ENCODE peak calls at places on chromosomes 5 and 9, in nine cellular contexts. W, Y, Z, S, A, I, N, P and K are unnamed samples.

GRCh38 chr9:94140791-94141790 is 56.8 kb downstream of the PTPDC1 start:
- DNase-seq in W (peak; percentile 1), Y (no peak), Z (no peak), S (no peak), A (no peak), I (no peak), N (no peak), P (no peak), K (no peak)

GRCh38 chr9:133948138-133948537 is 44.0 kb downstream of the VAV2 start:
- DNase-seq in W (no peak), Y (no peak), Z (no peak), S (no peak), A (no peak), I (no peak), N (no peak), P (no peak), K (no peak)

GRCh38 chr9:115414561-115414960 is 296.6 kb upstream of the TNC start:
- DNase-seq in W (no peak), Y (no peak), Z (no peak), S (no peak), A (no peak), I (no peak), N (no peak), P (no peak), K (no peak)

GRCh38 chr5:85515588-85515987 is 1102.2 kb upstream of the COX7C start:
- DNase-seq in W (no peak), Y (no peak), Z (no peak), S (no peak), A (no peak), I (no peak), N (no peak), P (no peak), K (no peak)

GRCh38 chr9:115158666-115159481 is 40.9 kb upstream of the TNC start:
- DNase-seq in W (no peak), Y (no peak), Z (no peak), S (no peak), A (no peak), I (no peak), N (no peak), P (no peak), K (no peak)

GRCh38 chr9:77800924-77801551 is 152.9 kb upstream of the GNA14 start:
- DNase-seq in W (no peak), Y (no peak), Z (no peak), S (no peak), A (no peak), I (no peak), N (no peak), P (no peak), K (no peak)

GRCh38 chr5:78724061-78724460 is 75.5 kb upstream of the LHFPL2 start:
- DNase-seq in W (no peak), Y (no peak), Z (no peak), S (no peak), A (no peak), I (no peak), N (no peak), P (no peak), K (no peak)

GRCh38 chr9:113591899-113592625 is 128.5 kb downstream of the RGS3 start:
- DNase-seq in W (no peak), Y (no peak), Z (no peak), S (no peak), A (no peak), I (no peak), N (no peak), P (no peak), K (no peak)

GRCh38 chr5:140131967-140132409 is 6.3 kb downstream of the IGIP start:
- DNase-seq in W (peak; percentile 96), Y (no peak), Z (no peak), S (peak; percentile 39), A (peak; percentile 90), I (no peak), N (no peak), P (no peak), K (no peak)

GRCh38 chr5:20949636-20950035 is 961.6 kb upstream of the CDH18 start:
- DNase-seq in W (no peak), Y (no peak), Z (no peak), S (no peak), A (no peak), I (no peak), N (no peak), P (no peak), K (no peak)

GRCh38 chr5:82011761-82012160 is 39.9 kb downstream of the ATG10 start:
- DNase-seq in W (no peak), Y (no peak), Z (no peak), S (no peak), A (no peak), I (no peak), N (no peak), P (no peak), K (no peak)

GRCh38 chr5:172043822-172044221 is 37.4 kb upstream of the FBXW11 start:
- DNase-seq in W (no peak), Y (no peak), Z (no peak), S (no peak), A (no peak), I (no peak), N (no peak), P (no peak), K (no peak)

GRCh38 chr5:31237159-31237558 is 43.7 kb downstream of the CDH6 start:
- DNase-seq in W (peak; percentile 14), Y (no peak), Z (peak; percentile 46), S (no peak), A (no peak), I (no peak), N (no peak), P (no peak), K (no peak)
- TF ChIP-seq CTCF in W (peak; percentile 27), Y (no peak), Z (peak; percentile 80), S (no peak), A (no peak), I (no peak), N (peak; percentile 40), P (no peak), K (peak; percentile 10)

GRCh38 chr9:14197459-14197858 is 116.5 kb downstream of the NFIB start:
- DNase-seq in W (no peak), Y (no peak), Z (no peak), S (no peak), A (no peak), I (no peak), N (no peak), P (no peak), K (no peak)

GRCh38 chr9:14193338-14193980 is 120.5 kb downstream of the NFIB start:
- DNase-seq in W (no peak), Y (no peak), Z (no peak), S (no peak), A (no peak), I (no peak), N (no peak), P (no peak), K (no peak)

GRCh38 chr9:14203366-14204056 is 110.4 kb downstream of the NFIB start:
- DNase-seq in W (no peak), Y (no peak), Z (no peak), S (peak; percentile 80), A (no peak), I (peak; percentile 75), N (no peak), P (peak; percentile 77), K (no peak)

GRCh38 chr9:14198544-14199510 is 115.1 kb downstream of the NFIB start:
- DNase-seq in W (no peak), Y (peak; percentile 79), Z (peak; percentile 30), S (peak; percentile 60), A (peak; percentile 77), I (peak; percentile 41), N (no peak), P (peak; percentile 74), K (no peak)

DNA sequence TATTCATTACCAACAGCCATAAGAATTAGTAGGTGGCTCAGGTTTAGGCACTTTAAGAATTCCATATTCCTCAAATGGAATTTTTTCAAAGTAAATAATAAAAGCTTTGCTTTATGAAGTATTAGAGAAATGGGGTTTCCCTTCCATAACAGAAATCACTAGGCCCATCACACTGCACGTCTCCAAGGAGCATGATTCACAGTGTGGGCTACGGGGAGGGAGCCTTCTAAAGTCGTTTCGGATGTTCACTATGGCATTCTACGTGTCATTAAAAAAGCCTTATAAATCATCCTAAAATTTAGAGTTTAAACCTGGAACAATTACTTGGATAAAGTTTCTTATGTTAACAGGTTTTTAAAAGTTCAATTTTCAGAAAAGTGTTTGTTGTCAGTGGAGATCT is 115.9 kb downstream of the NFIB start:
- DNase-seq in W (no peak), Y (no peak), Z (no peak), S (no peak), A (no peak), I (no peak), N (no peak), P (no peak), K (no peak)
- TF ChIP-seq CTCF in W (no peak), Y (no peak), Z (no peak), S (no peak), A (no peak), I (no peak), N (no peak), P (no peak), K (no peak)

GRCh38 chr5:118692811-118693342 is 295.5 kb downstream of the DTWD2 start:
- DNase-seq in W (no peak), Y (no peak), Z (peak; percentile 40), S (no peak), A (no peak), I (no peak), N (no peak), P (no peak), K (no peak)

GRCh38 chr5:118701796-118702195 is 286.6 kb downstream of the DTWD2 start:
- DNase-seq in W (no peak), Y (no peak), Z (no peak), S (no peak), A (no peak), I (no peak), N (no peak), P (no peak), K (no peak)

GRCh38 chr5:118703241-118703640 is 285.1 kb downstream of the DTWD2 start:
- DNase-seq in W (no peak), Y (no peak), Z (no peak), S (no peak), A (no peak), I (no peak), N (no peak), P (no peak), K (no peak)

GRCh38 chr5:118700510-118700909 is 287.8 kb downstream of the DTWD2 start:
- DNase-seq in W (no peak), Y (no peak), Z (no peak), S (no peak), A (no peak), I (no peak), N (no peak), P (no peak), K (no peak)

GRCh38 chr5:118698774-118699173 is 289.6 kb downstream of the DTWD2 start:
- DNase-seq in W (no peak), Y (no peak), Z (peak; percentile 71), S (no peak), A (no peak), I (no peak), N (no peak), P (no peak), K (no peak)
- TF ChIP-seq CTCF in W (no peak), Y (no peak), Z (peak; percentile 93), S (no peak), A (no peak), I (no peak), N (no peak), P (no peak), K (no peak)

GRCh38 chr9:73039916-73040263 is 87.0 kb upstream of the ALDH1A1 start:
- DNase-seq in W (no peak), Y (no peak), Z (no peak), S (no peak), A (no peak), I (no peak), N (no peak), P (no peak), K (no peak)
- TF ChIP-seq CTCF in W (no peak), Y (no peak), Z (no peak), S (no peak), A (no peak), I (no peak), N (no peak), P (no peak), K (no peak)